ENCODE peak calls at places on chromosome 7, in five cellular contexts. L is neural progenitor cell; E is activated CD8-positive, alpha-beta memory T cell treated with anti-CD3 and anti-CD28 coated beads, Interleukin-2, amount 50 U/mL, for 4 hours; G is GM20000; V is activated T-cell treated with anti-CD3 and anti-CD28 coated beads, Interleukin-2, amount 50 U/mL, for 4 hours. O is an unnamed sample.

GRCh38 chr7:45922810-45923209 is 1.7 kb upstream of the IGFBP3 start:
- DNase-seq in L (peak), G (no peak), E (no peak), V (no peak), O (peak)

GRCh38 chr7:44257618-44258422 is 57.0 kb downstream of the YKT6 start:
- DNase-seq in G (peak), V (peak), L (peak), E (peak), O (peak)

GRCh38 chr7:148882668-148883232 is 1.3 kb downstream of the EZH2 start:
- DNase-seq in L (no peak), V (no peak), G (no peak), E (no peak), O (no peak)

GRCh38 chr7:26668821-26669220 is 195.6 kb downstream of the SKAP2 start:
- DNase-seq in V (no peak), L (no peak), G (no peak), E (no peak), O (no peak)

GRCh38 chr7:152876749-152877148 is 117.2 kb downstream of the ACTR3B start:
- DNase-seq in G (no peak), L (no peak), E (no peak), V (no peak), O (no peak)

GRCh38 chr7:133853706-133854276 is 273.3 kb upstream of the LRGUK start:
- DNase-seq in V (no peak), G (peak), E (no peak), L (peak), O (peak)

GRCh38 chr7:77482015-77482414 is 55.1 kb upstream of the PTPN12 start:
- DNase-seq in E (no peak), V (no peak), L (no peak), G (no peak), O (no peak)

GRCh38 chr7:44824894-44825526 is 22.9 kb downstream of the H2AZ2 start:
- DNase-seq in G (no peak), E (no peak), V (no peak), L (no peak), O (no peak)

GRCh38 chr7:11297764-11298163 is 324.1 kb downstream of the PHF14 start:
- DNase-seq in G (no peak), L (no peak), V (no peak), E (no peak), O (no peak)

GRCh38 chr7:123522061-123522460 is 12.3 kb downstream of the IQUB start:
- DNase-seq in G (no peak), E (no peak), L (no peak), V (no peak), O (no peak)

GRCh38 chr7:85405016-85405415 is 218.2 kb upstream of the SEMA3D start:
- DNase-seq in E (no peak), L (no peak), V (no peak), G (no peak), O (no peak)

GRCh38 chr7:83204715-83205114 is 42.0 kb upstream of the PCLO start:
- DNase-seq in G (no peak), V (no peak), E (no peak), L (no peak), O (no peak)

GRCh38 chr7:128387663-128388485 is 21.9 kb downstream of the IMPDH1 start:
- DNase-seq in E (peak), G (peak), V (peak), L (peak), O (peak)

GRCh38 chr7:96991850-96992623 is 13.3 kb upstream of the DLX6 start:
- DNase-seq in G (peak), E (no peak), V (no peak), L (peak), O (peak)

GRCh38 chr7:102891693-102892261 is 21.0 kb upstream of the LRRC17 start:
- DNase-seq in V (no peak), L (no peak), E (no peak), G (no peak), O (no peak)

GRCh38 chr7:149772821-149773425 is 465 bp downstream of the ZNF467 start:
- DNase-seq in V (peak), G (no peak), L (peak), E (peak), O (no peak)

GRCh38 chr7:9488555-9488954 is 1055.1 kb downstream of the NXPH1 start:
- DNase-seq in V (no peak), G (no peak), E (no peak), L (no peak), O (no peak)

GRCh38 chr7:82050134-82050533 is 280.3 kb upstream of the HGF start:
- DNase-seq in E (no peak), L (no peak), G (no peak), V (no peak), O (no peak)

GRCh38 chr7:143299840-143300239 is 11.7 kb downstream of the CASP2 start:
- DNase-seq in G (no peak), L (peak), E (peak), V (peak), O (no peak)

GRCh38 chr7:7862393-7862792 is 106.2 kb upstream of the GLCCI1 start:
- DNase-seq in E (no peak), L (no peak), V (no peak), G (no peak), O (no peak)

GRCh38 chr7:35652124-35652523 is 42.8 kb downstream of the HERPUD2 start:
- DNase-seq in G (no peak), E (no peak), L (no peak), V (no peak), O (no peak)

GRCh38 chr7:115868369-115868768 is 162.2 kb downstream of the TFEC start:
- DNase-seq in L (peak), E (no peak), V (no peak), G (no peak), O (no peak)

GRCh38 chr7:31104361-31105255 is 52.5 kb downstream of the ADCYAP1R1 start:
- DNase-seq in L (no peak), E (no peak), V (no peak), G (no peak), O (no peak)

GRCh38 chr7:43669286-43670081 is 59.8 kb downstream of the COA1 start:
- DNase-seq in E (peak), G (no peak), V (peak), L (no peak), O (no peak)

GRCh38 chr7:47320296-47320695 is 261.6 kb downstream of the TNS3 start:
- DNase-seq in G (no peak), E (no peak), L (no peak), V (no peak), O (no peak)

GRCh38 chr7:29337628-29338116 is 143.1 kb downstream of the CHN2 start:
- DNase-seq in E (peak), G (no peak), L (no peak), V (no peak), O (no peak)

O was measured in retina.